ENCODE peak calls at places on chromosomes 2 and 18, in ten cellular contexts. Y is NCI-H1417 treated with DMSO at 0.1 percent for 48 hours; Z is NAMALWA; N is ovary; P is OCI-LY7; A is stimulated activated CD8-positive, alpha-beta memory T cell treated with anti-CD3 and anti-CD28 coated beads, Interleukin-2, amount 100 ng/mL, for 48 hours; W is activated effector memory CD4-positive, alpha-beta T cell treated with anti-CD3 and anti-CD28 coated beads, Interleukin-2, amount 50 U/mL, for 16 hours; O is breast epithelium; U is BJ; B is HT-29. J is an unnamed sample.

GRCh38 chr2:16615687-16616615 is 49.7 kb downstream of the CYRIA start:
- DNase-seq in O (no peak), B (no peak), N (no peak), W (peak), P (no peak), Z (no peak), A (no peak), Y (no peak), U (no peak), J (no peak)

GRCh38 chr2:167132906-167133555 is 244.8 kb downstream of the XIRP2 start:
- DNase-seq in O (no peak), N (no peak), B (no peak), Z (no peak), A (no peak), Y (no peak), P (no peak), U (no peak), W (no peak), J (no peak)

GRCh38 chr2:234243871-234244565 is 193.5 kb downstream of the SPP2 start:
- DNase-seq in U (no peak), Y (no peak), A (no peak), W (no peak), B (no peak), N (no peak), O (no peak), Z (no peak), P (no peak), J (peak)

GRCh38 chr2:132416080-132416911 is at the start of gene GPR39:
- DNase-seq in Z (no peak), Y (no peak), A (no peak), O (peak), W (no peak), P (no peak), U (peak), B (peak), N (peak), J (peak)

GRCh38 chr2:37274354-37274965 is 43.0 kb downstream of the NDUFAF7 start:
- DNase-seq in Z (no peak), N (no peak), U (no peak), Y (no peak), O (no peak), W (no peak), P (no peak), A (no peak), B (no peak), J (no peak)

GRCh38 chr2:54212456-54212855 is 43.6 kb downstream of the TSPYL6 start:
- DNase-seq in Y (no peak), N (no peak), W (no peak), B (no peak), P (no peak), A (no peak), O (no peak), U (peak), Z (no peak), J (no peak)

GRCh38 chr2:136052374-136053362 is 65.3 kb downstream of the CXCR4 start:
- DNase-seq in Z (no peak), P (peak), B (no peak), N (no peak), O (no peak), W (no peak), Y (no peak), U (no peak), A (no peak), J (no peak)

GRCh38 chr2:205936446-205936845 is 149.5 kb downstream of the INO80D start:
- DNase-seq in O (no peak), U (no peak), Z (no peak), A (no peak), B (no peak), Y (no peak), P (no peak), N (no peak), W (no peak), J (no peak)

GRCh38 chr2:128734521-128735295 is 416.0 kb upstream of the HS6ST1 start:
- DNase-seq in A (no peak), W (no peak), Z (peak), Y (no peak), U (no peak), B (no peak), N (no peak), O (no peak), P (peak), J (no peak)

GRCh38 chr2:180953550-180953949 is 26.9 kb upstream of the UBE2E3 start:
- DNase-seq in A (no peak), O (no peak), W (no peak), Z (no peak), N (no peak), Y (no peak), B (no peak), P (no peak), U (no peak), J (no peak)

GRCh38 chr2:219571311-219572236 is at the start of gene OBSL1:
- DNase-seq in W (no peak), P (no peak), B (no peak), N (peak), A (no peak), U (no peak), Y (peak), Z (no peak), O (peak), J (no peak)

GRCh38 chr2:235605306-235605998 is 111.6 kb downstream of the AGAP1 start:
- DNase-seq in A (no peak), O (no peak), P (no peak), Y (peak), Z (no peak), N (peak), W (no peak), B (no peak), U (peak), J (no peak)

GRCh38 chr18:35005963-35006577 is 35.1 kb upstream of the MAPRE2 start:
- DNase-seq in A (no peak), U (no peak), Z (peak), P (peak), W (no peak), Y (peak), N (no peak), B (peak), O (no peak), J (peak)

GRCh38 chr2:44433841-44434240 is 72.1 kb downstream of the CAMKMT start:
- DNase-seq in N (no peak), W (no peak), Y (no peak), P (no peak), Z (no peak), U (no peak), B (no peak), O (no peak), A (no peak), J (no peak)

GRCh38 chr2:238883315-238884004 is 35.6 kb downstream of the TWIST2 start:
- DNase-seq in N (no peak), A (no peak), U (peak), P (no peak), Y (no peak), Z (no peak), B (no peak), O (no peak), W (no peak), J (no peak)

GRCh38 chr2:21333249-21333648 is 209.5 kb downstream of the TDRD15 start:
- DNase-seq in A (no peak), O (no peak), W (no peak), B (peak), Z (no peak), U (no peak), P (no peak), Y (no peak), N (no peak), J (no peak)

GRCh38 chr2:191217580-191217979 is 27.6 kb upstream of the MYO1B start:
- DNase-seq in P (no peak), A (no peak), W (no peak), B (peak), U (no peak), Y (no peak), N (no peak), O (no peak), Z (no peak), J (no peak)

GRCh38 chr18:5895300-5895885 is at the start of gene TMEM200C:
- DNase-seq in P (no peak), N (peak), A (no peak), U (no peak), W (no peak), O (no peak), Z (no peak), B (no peak), Y (no peak), J (peak)

GRCh38 chr2:71897836-71898235 is 249.8 kb downstream of the CYP26B1 start:
- DNase-seq in B (no peak), N (no peak), W (no peak), Y (no peak), O (no peak), A (no peak), Z (no peak), U (no peak), P (no peak), J (no peak)

GRCh38 chr2:143891879-143892308 is 628.0 kb downstream of the ZEB2 start:
- DNase-seq in U (no peak), P (no peak), O (no peak), Y (no peak), A (no peak), B (no peak), N (no peak), W (no peak), Z (no peak), J (no peak)